ENCODE peak calls at places on chromosome 20, in ten cellular contexts. E, G, U, S, C, P, F, X, D and M are unnamed samples.

GRCh38 chr20:51639206-51639832 is 96.8 kb upstream of the NFATC2 start:
- DNase-seq in U (peak), X (peak), G (peak), C (peak), D (peak), P (peak), S (peak), E (peak), F (peak), M (no peak)

GRCh38 chr20:54362283-54362682 is 113.1 kb upstream of the DOK5 start:
- DNase-seq in C (no peak), X (no peak), P (no peak), S (no peak), G (no peak), D (no peak), U (no peak), E (no peak), F (no peak), M (no peak)

GRCh38 chr20:41426361-41426900 is 59.8 kb upstream of the EMILIN3 start:
- DNase-seq in X (no peak), D (no peak), G (no peak), E (no peak), U (no peak), F (no peak), S (no peak), P (no peak), C (no peak), M (no peak)

GRCh38 chr20:3857405-3857804 is 10.8 kb downstream of the MAVS start:
- DNase-seq in G (no peak), P (no peak), E (no peak), F (no peak), C (peak), S (no peak), U (no peak), X (no peak), D (no peak), M (no peak)

GRCh38 chr20:920306-920705 is 4.2 kb upstream of the ANGPT4 start:
- DNase-seq in C (no peak), S (no peak), E (no peak), G (no peak), X (no peak), P (no peak), F (no peak), D (no peak), U (no peak), M (no peak)

GRCh38 chr20:58867211-58867610 is 14.7 kb downstream of the GNAS start:
- DNase-seq in S (no peak), U (no peak), F (no peak), X (no peak), E (no peak), P (no peak), D (no peak), G (no peak), C (no peak), M (no peak)

GRCh38 chr20:21388566-21388965 is 8.8 kb downstream of the NKX2-4 start:
- DNase-seq in S (no peak), U (no peak), F (no peak), D (no peak), C (no peak), E (no peak), P (no peak), X (no peak), G (no peak), M (no peak)

GRCh38 chr20:63627700-63628245 is 872 bp upstream of the GMEB2 start:
- DNase-seq in P (peak), U (peak), C (no peak), D (no peak), E (no peak), S (no peak), F (no peak), X (no peak), G (no peak), M (no peak)

GRCh38 chr20:64116541-64117423 is 9.4 kb upstream of the NPBWR2 start:
- DNase-seq in U (no peak), S (peak), E (no peak), P (peak), G (no peak), X (no peak), C (peak), F (no peak), D (no peak), M (no peak)

GRCh38 chr20:23049933-23050838 is 714 bp upstream of the THBD start:
- DNase-seq in F (no peak), S (peak), X (no peak), C (no peak), G (no peak), U (no peak), E (no peak), D (no peak), P (peak), M (no peak)

GRCh38 chr20:45953672-45954071 is 18.3 kb downstream of the ZNF335 start:
- DNase-seq in P (peak), X (no peak), E (no peak), F (no peak), S (no peak), U (no peak), G (no peak), C (no peak), D (no peak), M (no peak)

GRCh38 chr20:23652371-23652770 is 14.6 kb upstream of the CST3 start:
- DNase-seq in X (no peak), P (no peak), U (no peak), F (no peak), G (no peak), C (no peak), E (no peak), S (no peak), D (no peak), M (no peak)

GRCh38 chr20:35828434-35828833 is 56.6 kb downstream of the PHF20 start:
- DNase-seq in E (no peak), D (no peak), S (no peak), C (peak), F (no peak), U (no peak), P (no peak), X (no peak), G (no peak), M (no peak)

GRCh38 chr20:1509237-1509636 is 18.0 kb upstream of the SIRPB2 start:
- DNase-seq in D (no peak), S (no peak), C (no peak), P (no peak), F (peak), U (no peak), G (peak), X (no peak), E (no peak), M (no peak)

GRCh38 chr20:3727333-3728035 is 5.0 kb upstream of the HSPA12B start:
- DNase-seq in S (no peak), E (no peak), C (no peak), G (no peak), U (no peak), P (no peak), F (no peak), D (no peak), X (no peak), M (no peak)

GRCh38 chr20:32332614-32333013 is 25.5 kb upstream of the ASXL1 start:
- DNase-seq in G (peak), D (no peak), U (no peak), P (no peak), S (no peak), E (no peak), C (peak), X (no peak), F (no peak), M (no peak)

GRCh38 chr20:35595456-35595855 is 20.2 kb upstream of the SPAG4 start:
- DNase-seq in U (no peak), X (no peak), P (no peak), F (no peak), C (no peak), S (no peak), E (no peak), G (no peak), D (no peak), M (no peak)

GRCh38 chr20:4625687-4626086 is 96.0 kb upstream of the PRND start:
- DNase-seq in U (no peak), X (no peak), P (no peak), D (no peak), F (no peak), E (no peak), C (no peak), S (no peak), G (no peak), M (no peak)

GRCh38 chr20:56851552-56851951 is 222.4 kb downstream of the TFAP2C start:
- DNase-seq in E (no peak), C (no peak), D (no peak), G (no peak), X (no peak), F (no peak), S (no peak), U (no peak), P (no peak), M (no peak)

GRCh38 chr20:57761413-57761734 is 51.6 kb upstream of the PMEPA1 start:
- DNase-seq in F (no peak), G (no peak), X (no peak), P (no peak), E (no peak), S (no peak), C (no peak), U (no peak), D (no peak), M (no peak)

GRCh38 chr20:19659468-19659867 is 98.6 kb upstream of the RIN2 start:
- DNase-seq in F (no peak), U (no peak), G (no peak), S (no peak), D (no peak), E (no peak), X (no peak), P (no peak), C (no peak), M (no peak)

GRCh38 chr20:16434087-16434664 is 139.1 kb downstream of the KIF16B start:
- DNase-seq in E (no peak), D (peak), C (peak), S (peak), U (peak), P (no peak), F (peak), X (peak), G (peak), M (no peak)

GRCh38 chr20:43636429-43636828 is 30.5 kb upstream of the MYBL2 start:
- DNase-seq in X (no peak), S (no peak), U (no peak), G (no peak), D (no peak), C (no peak), E (no peak), F (no peak), P (no peak), M (no peak)

GRCh38 chr20:23265226-23265625 is 85.4 kb upstream of the NXT1 start:
- DNase-seq in S (no peak), U (no peak), D (no peak), X (no peak), F (no peak), P (no peak), G (no peak), C (no peak), E (no peak), M (no peak)

GRCh38 chr20:5662769-5663168 is 87.4 kb upstream of the SHLD1 start:
- DNase-seq in U (no peak), D (no peak), S (no peak), C (no peak), P (no peak), X (no peak), E (no peak), G (no peak), F (no peak), M (no peak)

GRCh38 chr20:34948030-34948429 is 7.6 kb downstream of the GSS start:
- DNase-seq in D (no peak), U (no peak), P (no peak), S (no peak), C (no peak), X (no peak), F (no peak), G (no peak), E (no peak), M (no peak)

GRCh38 chr20:60000271-60001026 is 42.2 kb downstream of the CDH26 start:
- DNase-seq in P (no peak), U (no peak), C (no peak), D (no peak), X (no peak), S (no peak), G (no peak), F (peak), E (no peak), M (no peak)

GRCh38 chr20:9686455-9686854 is 152.4 kb downstream of the PAK5 start:
- DNase-seq in F (no peak), C (no peak), G (no peak), D (no peak), E (no peak), P (no peak), U (no peak), X (no peak), S (no peak), M (no peak)
- TF ChIP-seq POLR2AphosphoS5 in F (no peak), C (no peak), G (no peak), D (no peak), E (no peak), P (no peak), U (no peak), X (no peak), S (no peak), M (no peak)

DNA sequence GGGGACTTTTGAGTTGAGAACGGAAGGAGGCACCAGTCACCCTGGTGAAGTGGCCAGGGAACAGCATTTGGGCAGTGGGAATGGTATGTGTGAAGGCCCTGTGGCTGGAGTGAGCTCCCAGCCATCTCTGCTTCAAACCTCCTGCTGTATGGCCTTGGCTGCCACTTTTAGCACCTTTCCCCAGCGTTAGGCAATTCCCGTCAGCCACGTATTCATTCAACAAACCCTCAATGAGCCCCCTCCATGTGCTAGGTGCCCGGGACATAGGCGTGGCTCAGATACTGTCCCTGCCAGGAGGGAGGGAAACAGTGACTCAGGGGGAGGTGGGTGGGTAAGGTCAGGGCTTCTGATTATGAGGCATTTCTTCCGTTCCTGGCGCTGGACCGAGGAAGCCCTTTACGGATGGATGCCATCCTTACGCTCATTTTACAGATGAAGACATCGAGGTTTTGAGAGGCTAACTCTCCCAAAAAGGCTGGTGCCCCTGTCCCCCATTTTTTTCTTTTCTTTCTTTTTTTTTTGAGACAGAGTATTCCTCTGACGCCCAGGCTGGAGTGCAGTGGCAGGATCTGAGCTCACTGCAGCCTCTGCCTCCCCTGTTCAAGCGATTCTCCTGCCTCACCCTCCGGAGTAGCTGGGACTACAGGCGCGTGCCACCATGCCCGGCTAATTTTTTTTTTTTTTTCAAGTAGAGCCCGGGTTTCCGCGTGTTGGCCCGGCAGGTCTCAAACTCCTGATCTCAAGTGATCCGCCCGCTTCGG is 37.5 kb downstream of the SRC start:
- DNase-seq in D (no peak), U (no peak), F (no peak), S (no peak), E (no peak), C (no peak), P (peak), G (peak), X (no peak), M (no peak)
- TF ChIP-seq POLR2AphosphoS5 in D (no peak), U (no peak), F (no peak), S (no peak), E (no peak), C (no peak), P (no peak), G (peak), X (no peak), M (no peak)

GRCh38 chr20:62381202-62381797 is 5.6 kb upstream of the RPS21 start:
- DNase-seq in P (no peak), C (no peak), S (no peak), G (peak), D (no peak), E (peak), U (no peak), X (no peak), F (no peak), M (no peak)
- TF ChIP-seq POLR2AphosphoS5 in P (no peak), C (no peak), S (no peak), G (peak), D (no peak), E (peak), U (no peak), X (no peak), F (no peak), M (no peak)

GRCh38 chr20:33645421-33645820 is 16.7 kb upstream of the C20orf144 start:
- DNase-seq in S (no peak), G (no peak), X (no peak), F (no peak), U (no peak), D (no peak), P (no peak), E (no peak), C (no peak), M (no peak)

GRCh38 chr20:33649201-33649631 is 12.9 kb upstream of the C20orf144 start:
- DNase-seq in G (no peak), F (no peak), D (no peak), S (no peak), C (no peak), E (no peak), X (no peak), U (no peak), P (no peak), M (no peak)

GRCh38 chr20:33648396-33649004 is 13.6 kb upstream of the C20orf144 start:
- DNase-seq in X (no peak), P (no peak), F (no peak), D (no peak), G (no peak), E (no peak), C (no peak), U (no peak), S (no peak), M (no peak)

GRCh38 chr20:33646191-33646590 is 15.9 kb upstream of the C20orf144 start:
- DNase-seq in P (no peak), X (no peak), U (no peak), E (no peak), D (no peak), F (no peak), S (no peak), G (no peak), C (no peak), M (no peak)

DNA sequence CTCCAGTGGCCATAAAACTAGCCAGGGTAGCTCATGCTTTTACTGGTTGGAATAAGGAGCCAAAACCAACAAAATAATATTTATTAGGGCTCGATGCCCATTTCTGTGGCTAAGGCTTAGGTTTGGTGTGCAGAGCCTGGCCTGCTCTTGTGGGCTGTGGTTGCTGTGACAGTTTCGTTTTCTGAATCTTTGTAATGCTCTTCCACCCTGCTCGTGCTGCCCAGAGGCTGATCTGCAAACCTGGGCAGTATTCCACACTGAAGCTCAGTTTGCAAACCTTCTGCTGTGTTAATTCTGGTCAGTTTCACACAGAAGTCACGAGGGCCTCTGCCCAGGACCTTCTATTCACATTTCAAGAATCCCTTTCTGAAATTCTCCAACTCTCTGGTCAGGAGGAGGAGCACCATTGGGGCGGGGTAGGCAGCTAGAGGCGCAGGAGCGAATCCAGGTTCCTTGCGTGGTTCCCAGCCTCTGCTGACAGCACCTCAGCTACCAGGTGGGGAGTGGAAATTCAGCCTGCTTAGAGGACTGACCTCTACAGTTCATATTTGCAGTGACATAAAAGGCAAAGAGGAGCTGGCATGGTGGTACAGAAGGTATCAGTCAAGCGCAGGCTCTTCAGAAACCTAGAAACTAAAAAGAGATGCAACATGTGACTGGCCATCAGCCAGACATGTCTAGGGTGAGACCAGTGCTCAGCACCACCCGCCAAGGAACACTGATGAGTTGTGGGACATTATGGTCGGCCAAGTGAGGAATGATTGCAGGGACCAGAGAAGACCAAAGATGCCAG is 14.3 kb upstream of the C20orf144 start:
- DNase-seq in U (no peak), X (peak), E (peak), P (no peak), G (peak), S (no peak), C (no peak), F (no peak), D (no peak), M (no peak)
- TF ChIP-seq POLR2AphosphoS5 in U (no peak), X (no peak), E (peak), P (no peak), G (no peak), S (no peak), C (no peak), F (no peak), D (no peak), M (no peak)

GRCh38 chr20:2537101-2537500 is 728 bp downstream of the TMC2 start:
- DNase-seq in X (no peak), P (no peak), S (no peak), C (no peak), E (no peak), F (no peak), D (no peak), U (no peak), G (no peak), M (no peak)
- TF ChIP-seq POLR2AphosphoS5 in X (no peak), P (no peak), S (no peak), C (no peak), E (no peak), F (no peak), D (no peak), U (no peak), G (no peak), M (no peak)

GRCh38 chr20:38874460-38875169 is 51.6 kb upstream of the FAM83D start:
- DNase-seq in C (peak), U (no peak), D (no peak), E (no peak), X (no peak), P (peak), F (no peak), G (no peak), S (no peak), M (no peak)

GRCh38 chr20:38872036-38872435 is 54.2 kb upstream of the FAM83D start:
- DNase-seq in U (no peak), G (no peak), S (no peak), C (peak), E (no peak), D (no peak), F (no peak), X (no peak), P (peak), M (no peak)

GRCh38 chr20:38871560-38871953 is 54.7 kb upstream of the FAM83D start:
- DNase-seq in C (no peak), S (no peak), P (no peak), U (no peak), E (no peak), G (no peak), F (no peak), D (no peak), X (no peak), M (no peak)

GRCh38 chr20:38872491-38873049 is 53.6 kb upstream of the FAM83D start:
- DNase-seq in C (no peak), E (no peak), P (peak), U (no peak), G (no peak), F (no peak), X (no peak), D (no peak), S (no peak), M (no peak)

DNA sequence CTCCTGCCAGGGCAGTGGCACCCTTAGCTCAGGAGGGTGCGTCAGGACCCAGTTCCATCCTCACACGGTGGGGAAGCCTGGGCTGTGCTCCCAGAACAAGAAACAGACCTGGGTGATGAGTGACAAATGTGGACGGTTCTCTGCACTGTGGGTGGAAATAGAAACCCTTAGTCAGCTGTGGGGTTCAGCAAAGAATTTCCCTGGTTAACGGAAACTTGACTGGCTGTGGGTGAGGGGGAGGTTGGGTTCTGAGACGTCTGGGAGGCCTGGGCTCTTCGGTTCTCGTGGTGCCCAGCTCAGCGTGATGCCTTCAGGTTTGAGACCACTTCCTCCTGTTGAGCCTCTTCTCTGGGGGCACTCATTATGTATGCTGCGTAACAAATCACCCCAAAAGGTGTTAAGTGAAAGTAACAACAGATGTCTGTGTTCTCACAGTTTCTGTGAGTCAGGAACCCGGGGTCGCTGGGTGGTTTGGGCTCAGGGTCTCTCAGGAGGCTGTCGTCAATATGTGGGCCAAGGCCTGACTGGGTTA is 53.1 kb upstream of the FAM83D start:
- DNase-seq in C (peak), F (no peak), U (no peak), S (no peak), E (no peak), P (peak), D (no peak), X (peak), G (no peak), M (no peak)
- TF ChIP-seq POLR2AphosphoS5 in C (no peak), F (no peak), U (no peak), S (no peak), E (no peak), P (no peak), D (no peak), X (peak), G (no peak), M (no peak)

GRCh38 chr20:48897298-48898044 is 24.0 kb upstream of the ARFGEF2 start:
- DNase-seq in P (no peak), S (no peak), E (no peak), U (no peak), X (no peak), C (no peak), F (no peak), D (no peak), G (peak), M (peak)
- TF ChIP-seq POLR2AphosphoS5 in P (no peak), S (no peak), E (peak), U (no peak), X (no peak), C (no peak), F (no peak), D (no peak), G (no peak), M (no peak)

GRCh38 chr20:38969708-38970107 is 7.6 kb downstream of the DHX35 start:
- DNase-seq in F (no peak), S (no peak), D (no peak), U (no peak), P (no peak), X (no peak), C (peak), E (no peak), G (no peak), M (no peak)
- TF ChIP-seq POLR2AphosphoS5 in F (no peak), S (no peak), D (no peak), U (no peak), P (no peak), X (no peak), C (peak), E (no peak), G (no peak), M (no peak)